ENCODE peak calls at places on chromosomes 6 and 20, in five cellular contexts. One of them, this sample, is unnamed.

GRCh38 chr6:148441454-148441911 is 98.8 kb downstream of the SASH1 start:
- DNase-seq in stimulated activated CD4-positive, alpha-beta T cell treated with anti-CD3 and anti-CD28 coated beads, Interleukin-15, amount 100 ng/mL, for 24 hours: peak; percentile 24
- DNase-seq in psoas muscle: no peak
- DNase-seq in bronchial epithelial cell: peak; percentile 93
- DNase-seq in lower lobe of right lung: no peak
- DNase-seq in this sample: no peak

GRCh38 chr6:16318538-16318937 is 80.2 kb downstream of the GMPR start:
- DNase-seq in stimulated activated CD4-positive, alpha-beta T cell treated with anti-CD3 and anti-CD28 coated beads, Interleukin-15, amount 100 ng/mL, for 24 hours: peak; percentile 58
- DNase-seq in psoas muscle: peak; percentile 34
- DNase-seq in bronchial epithelial cell: peak; percentile 69
- DNase-seq in lower lobe of right lung: no peak
- DNase-seq in this sample: peak; percentile 45

GRCh38 chr6:92159046-92159445 is 1260.3 kb downstream of the EPHA7 start:
- DNase-seq in lower lobe of right lung: no peak
- DNase-seq in psoas muscle: no peak
- DNase-seq in stimulated activated CD4-positive, alpha-beta T cell treated with anti-CD3 and anti-CD28 coated beads, Interleukin-15, amount 100 ng/mL, for 24 hours: no peak
- DNase-seq in bronchial epithelial cell: no peak
- DNase-seq in this sample: no peak

GRCh38 chr6:26141378-26141901 is 54.2 kb downstream of the HFE start:
- DNase-seq in bronchial epithelial cell: no peak
- DNase-seq in lower lobe of right lung: no peak
- DNase-seq in psoas muscle: no peak
- DNase-seq in stimulated activated CD4-positive, alpha-beta T cell treated with anti-CD3 and anti-CD28 coated beads, Interleukin-15, amount 100 ng/mL, for 24 hours: no peak
- DNase-seq in this sample: no peak

GRCh38 chr6:168713839-168714238 is 272.9 kb downstream of the SMOC2 start:
- DNase-seq in stimulated activated CD4-positive, alpha-beta T cell treated with anti-CD3 and anti-CD28 coated beads, Interleukin-15, amount 100 ng/mL, for 24 hours: peak; percentile 9
- DNase-seq in lower lobe of right lung: no peak
- DNase-seq in psoas muscle: no peak
- DNase-seq in bronchial epithelial cell: no peak
- DNase-seq in this sample: no peak

GRCh38 chr6:7993952-7994351 is 70.2 kb downstream of the BLOC1S5 start:
- DNase-seq in lower lobe of right lung: no peak
- DNase-seq in psoas muscle: no peak
- DNase-seq in stimulated activated CD4-positive, alpha-beta T cell treated with anti-CD3 and anti-CD28 coated beads, Interleukin-15, amount 100 ng/mL, for 24 hours: no peak
- DNase-seq in bronchial epithelial cell: no peak
- DNase-seq in this sample: no peak

GRCh38 chr20:57208198-57208597 is 58.2 kb downstream of the BMP7 start:
- DNase-seq in psoas muscle: no peak
- DNase-seq in stimulated activated CD4-positive, alpha-beta T cell treated with anti-CD3 and anti-CD28 coated beads, Interleukin-15, amount 100 ng/mL, for 24 hours: no peak
- DNase-seq in lower lobe of right lung: no peak
- DNase-seq in bronchial epithelial cell: no peak
- DNase-seq in this sample: no peak

GRCh38 chr6:48977573-48977972 is 485.5 kb downstream of the MMUT start:
- DNase-seq in psoas muscle: no peak
- DNase-seq in lower lobe of right lung: no peak
- DNase-seq in bronchial epithelial cell: no peak
- DNase-seq in stimulated activated CD4-positive, alpha-beta T cell treated with anti-CD3 and anti-CD28 coated beads, Interleukin-15, amount 100 ng/mL, for 24 hours: no peak
- DNase-seq in this sample: no peak

GRCh38 chr20:61173966-61174725 is 77.9 kb upstream of the CDH4 start:
- DNase-seq in stimulated activated CD4-positive, alpha-beta T cell treated with anti-CD3 and anti-CD28 coated beads, Interleukin-15, amount 100 ng/mL, for 24 hours: no peak
- DNase-seq in psoas muscle: no peak
- DNase-seq in lower lobe of right lung: no peak
- DNase-seq in bronchial epithelial cell: peak; percentile 1
- DNase-seq in this sample: no peak

GRCh38 chr6:46677314-46677654 is 10.4 kb upstream of the TDRD6 start:
- DNase-seq in psoas muscle: no peak
- DNase-seq in bronchial epithelial cell: no peak
- DNase-seq in lower lobe of right lung: no peak
- DNase-seq in stimulated activated CD4-positive, alpha-beta T cell treated with anti-CD3 and anti-CD28 coated beads, Interleukin-15, amount 100 ng/mL, for 24 hours: no peak
- DNase-seq in this sample: no peak

GRCh38 chr20:50325215-50325614 is 134.6 kb downstream of the CEBPB start:
- DNase-seq in bronchial epithelial cell: no peak
- DNase-seq in lower lobe of right lung: peak; percentile 19
- DNase-seq in stimulated activated CD4-positive, alpha-beta T cell treated with anti-CD3 and anti-CD28 coated beads, Interleukin-15, amount 100 ng/mL, for 24 hours: no peak
- DNase-seq in psoas muscle: no peak
- DNase-seq in this sample: no peak